ENCODE peak calls at places on chromosomes 1 and 21, in four cellular contexts. G, M, H and S are unnamed samples.

GRCh38 chr1:154221815-154222081 is 993 bp downstream of the UBAP2L start:
- DNase-seq in M (no peak), G (peak; percentile 16), H (peak; percentile 83), S (no peak)

GRCh38 chr1:162973381-162973795 is 95.8 kb upstream of the RGS4 start:
- DNase-seq in G (no peak), H (peak; percentile 87), M (no peak), S (peak; percentile 25)

GRCh38 chr1:32743380-32744062 is 41.0 kb upstream of the SYNC start:
- DNase-seq in G (no peak), H (no peak), M (no peak), S (no peak)

GRCh38 chr21:42209801-42210479 is 9.0 kb upstream of the ABCG1 start:
- DNase-seq in H (no peak), G (no peak), M (no peak), S (no peak)

GRCh38 chr1:203271018-203271743 is 34.1 kb upstream of the BTG2 start:
- DNase-seq in M (no peak), H (peak; percentile 72), G (peak; percentile 71), S (no peak)

GRCh38 chr1:116909511-116910378 is at the start of gene PTGFRN:
- DNase-seq in M (no peak), G (peak; percentile 88), H (peak; percentile 24), S (no peak)

GRCh38 chr1:26044971-26045711 is 777 bp downstream of the SLC30A2 start:
- DNase-seq in M (no peak), G (peak; percentile 54), H (no peak), S (no peak)

GRCh38 chr1:1600861-1601563 is 1.1 kb upstream of the FNDC10 start:
- DNase-seq in G (no peak), H (no peak), M (no peak), S (no peak)

GRCh38 chr1:43803105-43803504 is 95.8 kb downstream of the ST3GAL3 start:
- DNase-seq in H (no peak), M (no peak), G (no peak), S (no peak)

GRCh38 chr21:34707876-34708325 is 39.1 kb downstream of the CLIC6 start:
- DNase-seq in H (no peak), M (no peak), G (no peak), S (no peak)

GRCh38 chr21:46183910-46184624 is at the start of gene SPATC1L:
- DNase-seq in H (peak; percentile 90), G (peak; percentile 76), M (no peak), S (peak; percentile 21)

GRCh38 chr1:64745181-64745985 is 508 bp downstream of the RAVER2 start:
- DNase-seq in H (peak; percentile 59), M (no peak), G (peak; percentile 49), S (no peak)

GRCh38 chr1:36728846-36729245 is 246.1 kb upstream of the CSF3R start:
- DNase-seq in H (no peak), G (no peak), M (no peak), S (no peak)

GRCh38 chr1:18384059-18384458 is 96.7 kb upstream of the KLHDC7A start:
- DNase-seq in G (no peak), H (no peak), M (no peak), S (no peak)

GRCh38 chr1:229894535-229894934 is 172.5 kb upstream of the GALNT2 start:
- DNase-seq in M (no peak), G (no peak), H (no peak), S (no peak)

GRCh38 chr1:235873045-235873444 is 6.3 kb upstream of the LYST start:
- DNase-seq in H (no peak), M (no peak), G (no peak), S (no peak)

GRCh38 chr1:102879439-102879993 is 228.8 kb downstream of the COL11A1 start:
- DNase-seq in H (peak; percentile 38), G (no peak), M (no peak), S (peak; percentile 42)

GRCh38 chr1:205961405-205961804 is 18.1 kb upstream of the SLC26A9 start:
- DNase-seq in G (no peak), H (no peak), M (no peak), S (no peak)

GRCh38 chr1:3460653-3461237 is 6.3 kb downstream of the ARHGEF16 start:
- DNase-seq in M (no peak), G (no peak), H (no peak), S (no peak)

GRCh38 chr1:180953291-180953747 is 40.6 kb downstream of the KIAA1614 start:
- DNase-seq in G (peak; percentile 26), H (no peak), M (no peak), S (no peak)

GRCh38 chr1:89962024-89962741 is 32.7 kb upstream of the ZNF326 start:
- DNase-seq in M (no peak), G (no peak), H (no peak), S (no peak)

GRCh38 chr1:30586671-30587070 is 136.7 kb downstream of the MATN1 start:
- DNase-seq in G (no peak), H (no peak), M (no peak), S (no peak)

GRCh38 chr1:95197616-95198252 is 36.3 kb upstream of the RWDD3 start:
- DNase-seq in G (no peak), M (no peak), H (peak; percentile 32), S (no peak)

DNA sequence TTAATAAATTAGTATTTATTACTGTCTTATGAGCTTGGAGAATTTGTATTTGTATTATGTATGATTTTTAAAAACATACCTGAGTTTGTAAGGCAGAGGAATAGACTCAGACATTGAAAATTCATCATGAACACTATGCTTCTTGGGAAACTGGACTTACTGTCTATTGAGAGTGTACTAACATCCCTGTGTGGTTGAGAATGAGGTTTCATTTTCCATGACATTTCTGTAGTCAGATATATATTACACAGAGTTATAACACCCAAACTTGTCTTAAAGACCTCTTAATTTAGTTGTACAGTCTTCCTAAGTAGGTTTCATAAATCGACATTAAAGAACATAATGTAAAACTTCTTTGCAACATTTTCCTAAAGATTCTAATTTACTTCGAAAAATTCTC is 30.0 kb downstream of the PPP2R5A start:
- DNase-seq in H (no peak), M (no peak), G (no peak), S (no peak)
- H3K4me3 ChIP-seq in H (no peak overlapping the region), M (no peak overlapping the region), G (no peak overlapping the region), S (no peak overlapping the region)

GRCh38 chr1:226457307-226457712 is 49.4 kb upstream of the PARP1 start:
- DNase-seq in H (no peak), G (peak; percentile 93), M (no peak), S (no peak)
- TF ChIP-seq CTCF in H (no peak), G (peak; percentile 86), M (no peak), S (no peak)

DNA sequence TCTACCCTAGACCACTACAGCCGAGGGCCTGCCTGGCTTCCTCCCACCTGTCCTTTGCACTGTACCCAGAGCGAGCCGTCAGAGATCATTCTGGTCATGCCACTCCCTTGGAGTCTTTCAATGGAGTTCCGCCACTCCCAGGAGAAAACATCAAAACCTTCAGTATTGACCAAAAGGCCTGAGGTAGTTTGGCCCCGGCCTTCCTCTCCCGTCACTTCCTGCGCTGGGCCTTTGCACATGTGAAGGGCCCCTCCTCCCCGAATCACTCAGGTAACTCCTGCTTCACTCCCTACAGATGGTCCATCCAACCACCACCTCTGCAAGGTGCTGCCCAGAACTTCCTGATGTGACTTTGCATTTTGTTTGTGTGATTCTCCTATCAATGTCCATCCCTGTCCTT is 26.6 kb downstream of the UBE2G2 start:
- DNase-seq in H (no peak), G (no peak), M (no peak), S (no peak)
- H3K36me3 ChIP-seq in H (peaks cover 16% of the 10 kb centered on the region), G (peaks cover 33% of the 10 kb centered on the region), M (peaks cover 30% of the 10 kb centered on the region), S (no peaks in the 10 kb centered on the region)

GRCh38 chr1:47578026-47578861 is 140.4 kb downstream of the FOXD2 start:
- DNase-seq in M (no peak), G (peak; percentile 17), H (peak; percentile 15), S (no peak)
- H3K4me3 ChIP-seq in M (no peak overlapping the region), G (no peak overlapping the region), H (no peak overlapping the region), S (no peak overlapping the region)

GRCh38 chr21:30829659-30830058 is at the start of gene KRTAP7-1:
- DNase-seq in H (no peak), G (no peak), M (no peak), S (no peak)

GRCh38 chr21:30831194-30831765 is 1.7 kb upstream of the KRTAP7-1 start:
- DNase-seq in H (no peak), M (no peak), G (peak; percentile 85), S (no peak)
- TF ChIP-seq CTCF in H (peak; percentile 40), M (no peak), G (peak; percentile 75), S (peak; percentile 44)

DNA sequence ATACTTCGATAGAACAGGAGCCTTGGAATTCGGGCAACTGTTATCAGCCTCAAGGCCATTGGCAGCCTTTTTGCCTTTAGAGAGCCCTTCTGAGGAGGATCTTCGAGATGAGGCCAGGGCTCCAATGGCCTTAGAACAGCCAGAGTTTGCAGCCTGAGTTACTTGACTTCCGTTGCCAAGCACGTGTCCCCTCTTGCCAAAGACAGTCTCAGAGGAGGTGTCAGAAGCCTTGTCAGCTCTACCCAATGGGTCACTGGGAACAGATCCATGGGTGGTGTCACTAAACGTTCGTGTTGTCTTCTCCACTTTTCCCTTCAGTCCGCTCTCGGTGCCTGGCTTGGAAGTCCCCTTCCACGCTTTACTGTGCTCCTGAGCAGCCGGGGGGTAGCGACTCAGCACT is 73.2 kb downstream of the KDM1A start:
- DNase-seq in H (no peak), G (no peak), M (no peak), S (no peak)
- H3K36me3 ChIP-seq in H (peaks cover 11% of the 10 kb centered on the region), G (peaks cover 26% of the 10 kb centered on the region), M (peaks cover 21% of the 10 kb centered on the region), S (peaks cover 3% of the 10 kb centered on the region)

GRCh38 chr21:44931501-44932365 is 8.1 kb upstream of the SLX9 start:
- DNase-seq in G (no peak), H (no peak), M (no peak), S (no peak)
- H3K4me3 ChIP-seq in G (peak overlapping the region; percentile 61), H (no peak overlapping the region), M (peak overlapping the region; percentile 51), S (peak overlapping the region; percentile 20)

DNA sequence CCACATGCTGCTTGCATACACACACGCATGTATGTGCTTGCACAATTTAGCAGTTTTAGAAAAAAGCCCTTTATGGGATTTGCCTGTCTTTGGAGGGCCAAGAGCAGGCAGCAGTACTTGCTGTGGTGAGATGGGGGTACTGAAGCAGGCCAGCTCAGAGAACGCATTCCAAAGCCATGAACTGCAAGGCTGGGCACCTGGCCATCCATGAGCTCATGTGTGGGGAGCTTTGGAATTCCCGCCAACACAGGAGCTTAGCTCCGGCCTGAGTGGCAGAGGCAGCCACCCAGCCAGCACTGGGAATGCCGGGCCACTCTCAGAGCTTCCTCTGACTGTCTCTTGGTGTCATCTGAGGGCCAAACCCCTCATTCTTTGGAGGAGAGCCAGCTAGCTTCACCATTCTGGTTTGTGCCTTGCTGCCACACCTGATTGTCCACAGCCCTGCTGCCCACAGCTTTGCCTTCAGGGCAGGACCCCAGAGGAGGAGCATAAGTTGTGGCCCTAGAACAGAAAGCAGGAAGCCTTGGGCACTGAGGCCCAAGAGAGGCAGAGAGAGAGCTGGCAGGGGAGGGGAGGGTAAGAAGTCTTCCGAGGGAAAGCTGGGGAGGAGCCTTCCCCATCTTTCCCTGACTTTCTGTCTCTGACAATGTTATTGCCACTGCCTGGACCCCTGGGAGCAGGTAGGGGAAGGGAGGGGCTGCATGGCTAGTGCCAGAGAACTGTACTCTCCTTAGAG is 92.1 kb upstream of the POU3F1 start:
- DNase-seq in H (peak; percentile 92), M (no peak), G (no peak), S (peak; percentile 98)
- TF ChIP-seq CTCF in H (peak; percentile 30), M (peak; percentile 23), G (no peak), S (peak; percentile 18)

DNA sequence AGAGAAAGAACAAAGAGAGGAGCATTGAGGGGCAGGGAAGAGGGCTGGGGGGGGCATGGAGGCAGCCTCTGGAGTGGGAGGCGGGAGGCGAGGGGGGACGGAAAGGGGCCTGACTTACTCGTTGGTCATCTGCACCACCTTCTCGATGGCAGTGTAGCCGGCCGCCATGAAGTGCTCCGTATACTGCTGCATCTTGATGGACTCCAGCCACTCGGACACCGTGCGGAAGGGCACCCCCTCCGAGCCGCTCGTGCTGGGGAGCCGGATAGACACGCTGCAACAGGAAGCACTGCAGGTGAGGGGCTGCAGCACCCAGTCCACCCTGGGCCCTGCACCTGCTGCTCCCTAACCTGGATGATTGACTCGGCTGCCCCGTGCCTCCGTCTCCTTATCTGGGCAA is 26.6 kb downstream of the EPHA2 start:
- DNase-seq in M (no peak), G (no peak), H (no peak), S (no peak)
- H3K36me3 ChIP-seq in M (peaks cover 39% of the 10 kb centered on the region), G (peaks cover 23% of the 10 kb centered on the region), H (peaks cover 59% of the 10 kb centered on the region), S (peaks cover 19% of the 10 kb centered on the region)